ENCODE peak calls at places on chromosome 15, in eight cellular contexts. G is testis, C is NT2/D1, E is ascending aorta, J is left ventricle myocardium inferior, F is lower lobe of right lung, X is body of pancreas, L is H1. P is an unnamed sample. For H3K4me1 and H3K36me3, the result is how much of the 10 kb centered on the place peaks cover.

GRCh38 chr15:41794081-41794480 is 19.8 kb downstream of the MAPKBP1 start:
- DNase-seq in L (no peak), C (no peak), J (no peak), E (no peak), G (no peak), X (no peak), F (no peak), P (no peak)

GRCh38 chr15:81256916-81257315 is 60.2 kb downstream of the IL16 start:
- DNase-seq in X (no peak), E (no peak), F (no peak), C (no peak), J (no peak), L (no peak), G (no peak), P (no peak)

GRCh38 chr15:29089731-29090616 is 179.6 kb downstream of the NSMCE3 start:
- DNase-seq in C (no peak), E (no peak), L (no peak), G (no peak), J (no peak), F (no peak), X (no peak), P (no peak)

GRCh38 chr15:39699531-39700110 is 83.0 kb downstream of the FSIP1 start:
- DNase-seq in F (no peak), X (no peak), J (no peak), E (no peak), C (no peak), G (no peak), L (no peak), P (no peak)

GRCh38 chr15:37100109-37100873 is at the start of gene MEIS2:
- DNase-seq in C (no peak), F (peak), E (peak), X (peak), J (peak), L (no peak), G (peak), P (peak)

GRCh38 chr15:90991587-90992285 is 2.6 kb downstream of the PRC1 start:
- DNase-seq in X (no peak), F (no peak), J (no peak), E (no peak), C (no peak), L (no peak), G (no peak), P (no peak)

GRCh38 chr15:85475317-85475701 is 94.9 kb downstream of the AKAP13 start:
- DNase-seq in L (no peak), E (no peak), G (no peak), C (no peak), J (no peak), F (no peak), X (no peak), P (no peak)

GRCh38 chr15:38440353-38441129 is 13.4 kb upstream of the FAM98B start:
- DNase-seq in J (no peak), L (peak), G (peak), E (no peak), C (peak), F (peak), X (peak), P (no peak)

GRCh38 chr15:41443275-41443674 is 26.4 kb downstream of the RTF1 start:
- DNase-seq in F (no peak), G (no peak), L (no peak), E (no peak), C (no peak), J (no peak), X (no peak), P (no peak)

GRCh38 chr15:65903296-65904073 is 34.2 kb downstream of the RAB11A start:
- DNase-seq in G (no peak), X (no peak), J (no peak), F (no peak), E (no peak), L (no peak), C (peak), P (no peak)

GRCh38 chr15:56356616-56357015 is 8.6 kb upstream of the TEX9 start:
- DNase-seq in C (no peak), X (no peak), J (no peak), E (no peak), F (no peak), L (no peak), G (no peak), P (no peak)

GRCh38 chr15:74869372-74869725 is 3.8 kb downstream of the SCAMP2 start:
- DNase-seq in L (no peak), F (no peak), J (no peak), C (no peak), G (no peak), E (no peak), X (no peak), P (no peak)

GRCh38 chr15:31586841-31587240 is 260.2 kb downstream of the KLF13 start:
- DNase-seq in E (no peak), F (no peak), J (no peak), C (no peak), X (no peak), L (no peak), G (no peak), P (no peak)

GRCh38 chr15:94305133-94305532 is 73.8 kb downstream of the MCTP2 start:
- DNase-seq in F (no peak), C (no peak), G (no peak), E (no peak), J (no peak), X (no peak), L (no peak), P (no peak)

GRCh38 chr15:59169337-59169736 is 37.3 kb upstream of the LDHAL6B start:
- DNase-seq in E (no peak), L (no peak), X (no peak), J (no peak), G (no peak), C (no peak), F (no peak), P (no peak)

DNA sequence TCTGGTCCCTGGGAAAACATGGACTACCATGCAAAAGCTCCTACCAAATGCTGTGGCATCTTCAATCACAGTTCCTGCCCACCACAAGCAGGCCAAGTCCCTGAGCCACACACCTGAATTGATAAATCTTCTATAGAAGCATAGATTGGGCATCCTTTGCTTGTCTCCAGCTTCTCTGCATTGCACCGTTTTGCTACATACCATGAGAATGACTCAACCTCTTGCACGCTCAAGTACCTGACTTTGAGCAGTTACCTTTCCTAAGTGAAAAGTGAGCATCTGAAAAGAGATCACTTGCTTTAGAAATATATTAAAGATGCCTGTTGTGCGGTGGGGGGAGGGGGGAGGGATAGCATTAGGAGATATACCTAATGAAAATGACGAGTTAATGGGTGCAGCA is 31.3 kb downstream of the GATM start:
- DNase-seq in E (no peak), J (no peak), C (no peak), F (no peak), L (no peak), X (no peak), G (no peak), P (no peak)
- H3K4me1 ChIP-seq in E (under half), J (under half), C (under half), F (under half), L (under half), X (half or more), G (under half), P (under half)

GRCh38 chr15:93071469-93071891 is 17.5 kb downstream of the RGMA start:
- DNase-seq in E (no peak), F (no peak), G (no peak), J (no peak), L (no peak), C (no peak), X (no peak), P (no peak)

GRCh38 chr15:93072011-93072410 is 17.0 kb downstream of the RGMA start:
- DNase-seq in E (no peak), C (no peak), J (no peak), F (no peak), G (no peak), L (no peak), X (no peak), P (no peak)

GRCh38 chr15:93070136-93070535 is 18.9 kb downstream of the RGMA start:
- DNase-seq in L (no peak), J (no peak), C (no peak), E (no peak), X (no peak), G (no peak), F (no peak), P (no peak)

GRCh38 chr15:93072440-93073394 is 16.3 kb downstream of the RGMA start:
- DNase-seq in E (no peak), F (peak), C (peak), L (no peak), X (peak), G (peak), J (peak), P (no peak)

GRCh38 chr15:93070901-93071300 is 18.1 kb downstream of the RGMA start:
- DNase-seq in E (no peak), X (no peak), J (no peak), C (no peak), F (no peak), L (no peak), G (no peak), P (no peak)
- H3K4me3 ChIP-seq in E (peak), X (no peak), J (peak), C (peak), F (peak), L (peak), G (peak), P (peak)

DNA sequence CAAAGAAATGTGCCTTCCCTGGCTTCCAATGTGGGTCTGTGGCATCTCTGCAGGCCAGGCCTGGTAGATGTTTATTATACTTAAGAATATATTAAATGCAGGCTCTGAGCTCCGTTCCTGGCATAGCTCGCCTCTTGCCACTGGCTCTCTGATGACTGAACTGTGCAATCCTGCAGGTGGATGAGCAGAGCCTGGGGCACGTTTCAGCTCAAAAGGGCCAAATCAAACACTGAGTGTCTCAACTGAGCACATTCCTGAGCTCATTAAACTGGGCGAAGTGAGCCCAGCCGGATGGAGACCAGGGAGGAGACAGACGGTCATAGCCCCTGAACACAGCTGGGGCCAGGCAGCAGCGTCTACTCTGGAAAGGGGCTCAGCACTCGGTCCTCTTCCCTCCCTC is 77.6 kb upstream of the ANKRD34C start:
- DNase-seq in C (no peak), X (no peak), F (no peak), J (no peak), E (no peak), G (no peak), L (no peak), P (no peak)
- H3K36me3 ChIP-seq in C (under half), X (under half), F (under half), J (under half), E (under half), G (under half), L (under half), P (under half)

GRCh38 chr15:70912187-70912586 is 19.6 kb downstream of the LRRC49 start:
- DNase-seq in L (no peak), E (no peak), F (no peak), G (no peak), X (no peak), C (no peak), J (no peak), P (no peak)
- H3K4me1 ChIP-seq in L (under half), E (under half), F (under half), G (under half), X (under half), C (under half), J (under half), P (under half)

P was measured in esophagus squamous epithelium.